ENCODE peak calls at places on chromosomes 12 and 14, in four cellular contexts. K is lower leg skin, A is PC-9, M is stomach. R is an unnamed sample.
A peak's percentile ranks its signal among the peaks of the same experiment; 100 is the strongest.

GRCh38 chr12:91326043-91327027 is 143.7 kb upstream of the DCN start:
- DNase-seq in K (no peak), A (peak; percentile 20), M (peak; percentile 33), R (peak; percentile 85)

GRCh38 chr12:123713398-123714301 is 1.5 kb downstream of the ATP6V0A2 start:
- DNase-seq in K (no peak), A (peak; percentile 4), M (peak; percentile 37), R (peak; percentile 10)

GRCh38 chr12:58765653-58766554 is 154.4 kb downstream of the LRIG3 start:
- DNase-seq in K (no peak), A (no peak), M (no peak), R (peak; percentile 63)

GRCh38 chr14:100223332-100224171 is 15.4 kb upstream of the YY1 start:
- DNase-seq in K (no peak), A (no peak), M (no peak), R (peak; percentile 30)

GRCh38 chr14:79369359-79370332 is 841.7 kb downstream of the DIO2 start:
- DNase-seq in K (no peak), A (no peak), M (no peak), R (peak; percentile 99)

GRCh38 chr12:121537814-121538698 is 42.8 kb downstream of the KDM2B start:
- DNase-seq in K (no peak), A (peak; percentile 7), M (peak; percentile 33), R (no peak)

GRCh38 chr12:25449007-25449406 is 104.1 kb downstream of the LMNTD1 start:
- DNase-seq in K (no peak), A (no peak), M (no peak), R (no peak)

GRCh38 chr14:61202124-61202523 is 79.0 kb downstream of the TMEM30B start:
- DNase-seq in K (no peak), A (no peak), M (no peak), R (no peak)

GRCh38 chr12:43292699-43293098 is 259.3 kb downstream of the ADAMTS20 start:
- DNase-seq in K (no peak), A (no peak), M (no peak), R (peak; percentile 77)

GRCh38 chr12:100214518-100214917 is 13.9 kb downstream of the ACTR6 start:
- DNase-seq in K (no peak), A (no peak), M (no peak), R (no peak)

GRCh38 chr12:100211698-100212097 is 11.1 kb downstream of the ACTR6 start:
- DNase-seq in K (no peak), A (no peak), M (no peak), R (no peak)

GRCh38 chr12:100216337-100216736 is 15.7 kb downstream of the ACTR6 start:
- DNase-seq in K (no peak), A (no peak), M (no peak), R (no peak)

GRCh38 chr12:100213016-100213891 is 12.6 kb downstream of the ACTR6 start:
- DNase-seq in K (no peak), A (no peak), M (no peak), R (no peak)

DNA sequence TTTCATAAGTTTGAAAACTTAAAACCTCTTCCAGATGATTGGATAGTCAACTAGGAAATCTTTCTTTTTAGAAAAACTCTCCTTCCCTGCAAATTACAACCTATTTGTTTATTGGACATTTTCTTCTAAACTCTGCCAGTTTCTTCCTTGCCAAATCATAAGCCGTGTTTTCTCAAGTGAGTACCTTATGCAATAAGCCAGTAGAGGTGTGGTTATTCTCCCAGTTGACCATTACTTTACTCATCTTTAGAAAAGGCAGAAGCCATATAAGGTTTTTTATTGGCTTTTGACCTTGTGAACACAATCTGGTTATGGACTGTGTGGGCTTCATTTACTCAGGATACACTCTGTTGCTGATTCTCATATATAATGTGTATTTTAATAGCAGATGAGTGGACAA is 14.6 kb downstream of the ACTR6 start:
- DNase-seq in K (no peak), A (no peak), M (no peak), R (peak; percentile 9)
- H3K4me3 ChIP-seq in K (no peak overlapping the region), A (no peak overlapping the region), M (no peak overlapping the region), R (no peak overlapping the region)

GRCh38 chr12:116881867-116882507 is 746 bp upstream of the HRK start:
- DNase-seq in K (no peak), A (no peak), M (no peak), R (no peak)

GRCh38 chr12:116880817-116881324 is 370 bp downstream of the HRK start:
- DNase-seq in K (no peak), A (peak; percentile 66), M (peak; percentile 49), R (peak; percentile 42)

GRCh38 chr12:116881325-116881866 is at the start of gene HRK:
- DNase-seq in K (no peak), A (no peak), M (no peak), R (peak; percentile 27)

GRCh38 chr12:116880213-116880816 is 926 bp downstream of the HRK start:
- DNase-seq in K (no peak), A (no peak), M (no peak), R (no peak)

GRCh38 chr12:116882742-116883141 is 1.5 kb upstream of the HRK start:
- DNase-seq in K (no peak), A (no peak), M (no peak), R (peak; percentile 62)
- TF ChIP-seq CTCF in K (no peak), A (peak; percentile 22), M (no peak), R (peak; percentile 52)

GRCh38 chr12:34286483-34286882 is 264.2 kb downstream of the ALG10 start:
- DNase-seq in K (peak; percentile 56), A (no peak), M (peak; percentile 2), R (no peak)
- H3K4me3 ChIP-seq in K (no peak overlapping the region), A (no peak overlapping the region), M (no peak overlapping the region), R (no peak overlapping the region)

DNA sequence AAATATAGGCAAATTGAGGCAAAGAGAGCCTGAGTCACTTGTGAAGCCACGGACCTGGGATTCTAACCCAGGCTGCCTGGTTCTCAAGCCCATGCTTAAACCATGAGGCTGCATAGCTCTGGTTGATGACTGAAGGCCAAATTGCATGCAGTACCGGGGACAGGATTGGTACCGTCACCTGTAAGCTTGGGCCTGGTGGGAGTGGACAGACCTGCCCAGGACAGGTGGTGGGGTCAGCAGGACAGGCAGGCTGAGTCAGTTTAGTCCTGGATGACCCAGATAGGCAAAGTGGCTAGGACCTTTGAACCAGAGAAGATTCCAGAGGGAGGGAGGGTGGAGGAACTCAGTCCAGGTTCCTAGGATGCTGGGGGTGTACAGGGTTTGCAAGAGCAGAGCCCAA is 25.8 kb downstream of the RIN3 start:
- DNase-seq in K (no peak), A (no peak), M (no peak), R (no peak)
- TF ChIP-seq CTCF in K (no peak), A (no peak), M (no peak), R (no peak)

GRCh38 chr12:68462799-68463198 is 130.6 kb upstream of the MDM1 start:
- DNase-seq in K (no peak), A (no peak), M (no peak), R (no peak)
- H3K4me3 ChIP-seq in K (no peak overlapping the region), A (peak overlapping the region; percentile 24), M (no peak overlapping the region), R (no peak overlapping the region)

R was measured in choroid plexus epithelial cell.